ENCODE peak calls at places on chromosomes 13 and 19, in six cellular contexts. One of them, this sample, is unnamed.

GRCh38 chr13:23509781-23510543 is 60.2 kb upstream of the TNFRSF19 start:
- DNase-seq in heart right ventricle: no peak
- DNase-seq in psoas muscle: no peak
- DNase-seq in neural progenitor cell: no peak
- DNase-seq in IMR-90: peak; percentile 94
- DNase-seq in hepatocyte: no peak
- DNase-seq in this sample: no peak

GRCh38 chr13:109412232-109412935 is 374.0 kb downstream of the IRS2 start:
- DNase-seq in heart right ventricle: peak; percentile 57
- DNase-seq in psoas muscle: no peak
- DNase-seq in neural progenitor cell: peak; percentile 77
- DNase-seq in IMR-90: peak; percentile 33
- DNase-seq in hepatocyte: peak; percentile 73
- DNase-seq in this sample: no peak

GRCh38 chr13:44393391-44393790 is 19.8 kb downstream of the SERP2 start:
- DNase-seq in heart right ventricle: no peak
- DNase-seq in psoas muscle: no peak
- DNase-seq in neural progenitor cell: no peak
- DNase-seq in IMR-90: no peak
- DNase-seq in hepatocyte: no peak
- DNase-seq in this sample: no peak

GRCh38 chr13:71867101-71867814 is at the start of gene DACH1:
- DNase-seq in heart right ventricle: peak; percentile 53
- DNase-seq in psoas muscle: peak; percentile 69
- DNase-seq in neural progenitor cell: peak; percentile 86
- DNase-seq in IMR-90: peak; percentile 20
- DNase-seq in hepatocyte: peak; percentile 76
- DNase-seq in this sample: no peak

GRCh38 chr13:75927183-75927582 is 291.1 kb downstream of the LMO7 start:
- DNase-seq in heart right ventricle: no peak
- DNase-seq in psoas muscle: no peak
- DNase-seq in neural progenitor cell: no peak
- DNase-seq in IMR-90: peak; percentile 8
- DNase-seq in hepatocyte: no peak
- DNase-seq in this sample: no peak

GRCh38 chr13:65789815-65790214 is 1440.3 kb downstream of the PCDH9 start:
- DNase-seq in heart right ventricle: no peak
- DNase-seq in psoas muscle: no peak
- DNase-seq in neural progenitor cell: no peak
- DNase-seq in IMR-90: peak; percentile 59
- DNase-seq in hepatocyte: no peak
- DNase-seq in this sample: no peak

GRCh38 chr19:44603201-44603945 is 10.0 kb upstream of the IGSF23 start:
- DNase-seq in heart right ventricle: no peak
- DNase-seq in psoas muscle: no peak
- DNase-seq in neural progenitor cell: no peak
- DNase-seq in IMR-90: peak; percentile 99
- DNase-seq in hepatocyte: no peak
- DNase-seq in this sample: no peak

GRCh38 chr19:40700083-40700482 is 9.6 kb upstream of the NUMBL start:
- DNase-seq in heart right ventricle: no peak
- DNase-seq in psoas muscle: no peak
- DNase-seq in neural progenitor cell: no peak
- DNase-seq in IMR-90: no peak
- DNase-seq in hepatocyte: no peak
- DNase-seq in this sample: no peak

GRCh38 chr19:45079063-45079910 is at the start of gene GEMIN7:
- DNase-seq in heart right ventricle: peak; percentile 78
- DNase-seq in psoas muscle: peak; percentile 89
- DNase-seq in neural progenitor cell: peak; percentile 94
- DNase-seq in IMR-90: peak; percentile 59
- DNase-seq in hepatocyte: peak; percentile 89
- DNase-seq in this sample: no peak

GRCh38 chr19:42253245-42254082 is 1.5 kb downstream of the ERF start:
- DNase-seq in heart right ventricle: peak; percentile 68
- DNase-seq in psoas muscle: peak; percentile 80
- DNase-seq in neural progenitor cell: peak; percentile 91
- DNase-seq in IMR-90: peak; percentile 26
- DNase-seq in hepatocyte: peak; percentile 79
- DNase-seq in this sample: no peak

GRCh38 chr13:47929156-47929555 is 71.9 kb downstream of the SUCLA2 start:
- DNase-seq in heart right ventricle: no peak
- DNase-seq in psoas muscle: no peak
- DNase-seq in neural progenitor cell: no peak
- DNase-seq in IMR-90: peak; percentile 24
- DNase-seq in hepatocyte: no peak
- DNase-seq in this sample: no peak

GRCh38 chr13:47932953-47933687 is 68.0 kb downstream of the SUCLA2 start:
- DNase-seq in heart right ventricle: no peak
- DNase-seq in psoas muscle: no peak
- DNase-seq in neural progenitor cell: peak; percentile 29
- DNase-seq in IMR-90: no peak
- DNase-seq in hepatocyte: no peak
- DNase-seq in this sample: no peak

GRCh38 chr13:47934371-47934770 is 66.7 kb downstream of the SUCLA2 start:
- DNase-seq in heart right ventricle: no peak
- DNase-seq in psoas muscle: no peak
- DNase-seq in neural progenitor cell: no peak
- DNase-seq in IMR-90: no peak
- DNase-seq in hepatocyte: no peak
- DNase-seq in this sample: no peak

GRCh38 chr13:47930649-47931165 is 70.4 kb downstream of the SUCLA2 start:
- DNase-seq in heart right ventricle: no peak
- DNase-seq in psoas muscle: no peak
- DNase-seq in neural progenitor cell: no peak
- DNase-seq in IMR-90: no peak
- DNase-seq in hepatocyte: no peak
- DNase-seq in this sample: no peak

DNA sequence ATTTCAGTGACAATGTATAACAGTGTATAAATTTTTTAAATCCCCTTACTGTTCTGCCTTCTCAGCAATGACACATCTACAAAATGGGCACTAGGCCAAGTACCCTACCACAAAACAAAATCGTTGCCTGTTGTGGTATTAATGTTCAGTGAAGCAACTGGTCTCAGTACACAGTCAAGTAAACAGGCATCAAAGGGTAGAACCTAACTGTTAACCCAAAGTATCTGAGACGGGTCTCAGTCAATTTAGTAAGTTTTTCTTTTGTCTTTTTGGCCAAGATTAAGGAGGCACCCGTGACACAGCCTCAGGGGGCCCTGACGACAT is 67.4 kb downstream of the SUCLA2 start:
- DNase-seq in heart right ventricle: no peak
- DNase-seq in psoas muscle: no peak
- DNase-seq in neural progenitor cell: no peak
- DNase-seq in IMR-90: peak; percentile 17
- DNase-seq in hepatocyte: no peak
- DNase-seq in this sample: no peak
- H3K27ac ChIP-seq in heart right ventricle: no peak overlapping the region
- H3K27ac ChIP-seq in psoas muscle: no peak overlapping the region
- H3K27ac ChIP-seq in neural progenitor cell: peak overlapping the region; percentile 33
- H3K27ac ChIP-seq in IMR-90: no peak overlapping the region
- H3K27ac ChIP-seq in hepatocyte: no peak overlapping the region
- H3K27ac ChIP-seq in this sample: no peak overlapping the region

GRCh38 chr13:103772576-103772975 is 706.4 kb upstream of the SLC10A2 start:
- DNase-seq in heart right ventricle: no peak
- DNase-seq in psoas muscle: no peak
- DNase-seq in neural progenitor cell: no peak
- DNase-seq in IMR-90: no peak
- DNase-seq in hepatocyte: no peak
- DNase-seq in this sample: no peak
- TF ChIP-seq CTCF in heart right ventricle: no peak
- TF ChIP-seq CTCF in psoas muscle: no peak
- TF ChIP-seq CTCF in neural progenitor cell: peak; percentile 38
- TF ChIP-seq CTCF in IMR-90: no peak
- TF ChIP-seq CTCF in hepatocyte: no peak
- TF ChIP-seq CTCF in this sample: no peak

GRCh38 chr13:59205501-59205900 is 958.2 kb downstream of the DIAPH3 start:
- DNase-seq in heart right ventricle: no peak
- DNase-seq in psoas muscle: no peak
- DNase-seq in neural progenitor cell: no peak
- DNase-seq in IMR-90: no peak
- DNase-seq in hepatocyte: no peak
- DNase-seq in this sample: no peak
- H3K27ac ChIP-seq in heart right ventricle: no peak overlapping the region
- H3K27ac ChIP-seq in psoas muscle: no peak overlapping the region
- H3K27ac ChIP-seq in neural progenitor cell: no peak overlapping the region
- H3K27ac ChIP-seq in IMR-90: no peak overlapping the region
- H3K27ac ChIP-seq in hepatocyte: no peak overlapping the region
- H3K27ac ChIP-seq in this sample: no peak overlapping the region

GRCh38 chr19:29665826-29666633 is 769 bp downstream of the PLEKHF1 start:
- DNase-seq in heart right ventricle: peak; percentile 76
- DNase-seq in psoas muscle: peak; percentile 89
- DNase-seq in neural progenitor cell: peak; percentile 62
- DNase-seq in IMR-90: peak; percentile 66
- DNase-seq in hepatocyte: peak; percentile 39
- DNase-seq in this sample: no peak

GRCh38 chr19:29663861-29664752 is 1.2 kb upstream of the PLEKHF1 start:
- DNase-seq in heart right ventricle: no peak
- DNase-seq in psoas muscle: no peak
- DNase-seq in neural progenitor cell: no peak
- DNase-seq in IMR-90: peak; percentile 33
- DNase-seq in hepatocyte: no peak
- DNase-seq in this sample: no peak

GRCh38 chr19:29662604-29663404 is 2.5 kb upstream of the PLEKHF1 start:
- DNase-seq in heart right ventricle: peak; percentile 65
- DNase-seq in psoas muscle: peak; percentile 80
- DNase-seq in neural progenitor cell: no peak
- DNase-seq in IMR-90: peak; percentile 94
- DNase-seq in hepatocyte: peak; percentile 76
- DNase-seq in this sample: peak; percentile 56

GRCh38 chr19:29665215-29665825 is at the start of gene PLEKHF1:
- DNase-seq in heart right ventricle: peak; percentile 94
- DNase-seq in psoas muscle: peak; percentile 97
- DNase-seq in neural progenitor cell: peak; percentile 93
- DNase-seq in IMR-90: peak; percentile 59
- DNase-seq in hepatocyte: peak; percentile 92
- DNase-seq in this sample: peak; percentile 38

GRCh38 chr19:29664753-29665214 is 477 bp upstream of the PLEKHF1 start:
- DNase-seq in heart right ventricle: no peak
- DNase-seq in psoas muscle: no peak
- DNase-seq in neural progenitor cell: no peak
- DNase-seq in IMR-90: no peak
- DNase-seq in hepatocyte: no peak
- DNase-seq in this sample: no peak
- TF ChIP-seq CTCF in heart right ventricle: no peak
- TF ChIP-seq CTCF in psoas muscle: peak; percentile 32
- TF ChIP-seq CTCF in neural progenitor cell: no peak
- TF ChIP-seq CTCF in IMR-90: no peak
- TF ChIP-seq CTCF in hepatocyte: no peak
- TF ChIP-seq CTCF in this sample: no peak

GRCh38 chr19:35533822-35534521 is 716 bp downstream of the GAPDHS start:
- DNase-seq in heart right ventricle: peak; percentile 35
- DNase-seq in psoas muscle: peak; percentile 64
- DNase-seq in neural progenitor cell: peak; percentile 58
- DNase-seq in IMR-90: peak; percentile 57
- DNase-seq in hepatocyte: peak; percentile 37
- DNase-seq in this sample: no peak
- H3K27ac ChIP-seq in heart right ventricle: no peak overlapping the region
- H3K27ac ChIP-seq in psoas muscle: no peak overlapping the region
- H3K27ac ChIP-seq in neural progenitor cell: no peak overlapping the region
- H3K27ac ChIP-seq in IMR-90: no peak overlapping the region
- H3K27ac ChIP-seq in hepatocyte: no peak overlapping the region
- H3K27ac ChIP-seq in this sample: no peak overlapping the region

This sample was measured in thoracic aorta.